ENCODE peak calls at places on chromosomes 4 and X, in five cellular contexts. One of them, this sample, is unnamed.

GRCh38 chr4:181897935-181898334 is 345.3 kb upstream of the TENM3 start:
- DNase-seq in AG04450: no peak
- DNase-seq in endothelial cell of umbilical vein: no peak
- DNase-seq in T-helper 1 cell: no peak
- DNase-seq in GM06990: no peak
- DNase-seq in this sample: peak; percentile 19

GRCh38 chr4:24607338-24607737 is 23.0 kb upstream of the DHX15 start:
- DNase-seq in AG04450: peak; percentile 24
- DNase-seq in endothelial cell of umbilical vein: no peak
- DNase-seq in T-helper 1 cell: no peak
- DNase-seq in GM06990: no peak
- DNase-seq in this sample: no peak

GRCh38 chr4:165383757-165384156 is 4.9 kb downstream of the CPE start:
- DNase-seq in AG04450: no peak
- DNase-seq in endothelial cell of umbilical vein: no peak
- DNase-seq in T-helper 1 cell: no peak
- DNase-seq in GM06990: no peak
- DNase-seq in this sample: no peak

GRCh38 chr4:24042094-24042493 is 152.2 kb upstream of the PPARGC1A start:
- DNase-seq in AG04450: peak; percentile 86
- DNase-seq in endothelial cell of umbilical vein: no peak
- DNase-seq in T-helper 1 cell: no peak
- DNase-seq in GM06990: no peak
- DNase-seq in this sample: no peak

GRCh38 chr4:73875401-73875800 is 6.2 kb downstream of the CXCL1 start:
- DNase-seq in AG04450: no peak
- DNase-seq in endothelial cell of umbilical vein: no peak
- DNase-seq in T-helper 1 cell: no peak
- DNase-seq in GM06990: no peak
- DNase-seq in this sample: no peak

GRCh38 chr4:105291920-105292319 is 145.2 kb downstream of the TET2 start:
- DNase-seq in AG04450: no peak
- DNase-seq in endothelial cell of umbilical vein: no peak
- DNase-seq in T-helper 1 cell: no peak
- DNase-seq in GM06990: no peak
- DNase-seq in this sample: no peak

GRCh38 chr4:129899849-129900248 is 803.9 kb downstream of the C4orf33 start:
- DNase-seq in AG04450: no peak
- DNase-seq in endothelial cell of umbilical vein: no peak
- DNase-seq in T-helper 1 cell: no peak
- DNase-seq in GM06990: no peak
- DNase-seq in this sample: no peak

GRCh38 chr4:8182858-8183725 is 16.0 kb upstream of the SH3TC1 start:
- DNase-seq in AG04450: no peak
- DNase-seq in endothelial cell of umbilical vein: peak; percentile 76
- DNase-seq in T-helper 1 cell: no peak
- DNase-seq in GM06990: no peak
- DNase-seq in this sample: peak; percentile 5

GRCh38 chrX:26783512-26784225 is 567.7 kb downstream of the MAGEB5 start:
- DNase-seq in AG04450: no peak
- DNase-seq in endothelial cell of umbilical vein: peak; percentile 87
- DNase-seq in T-helper 1 cell: peak; percentile 18
- DNase-seq in GM06990: no peak
- DNase-seq in this sample: peak; percentile 68

GRCh38 chr4:69759189-69759604 is 1.2 kb downstream of the SULT1B1 start:
- DNase-seq in AG04450: no peak
- DNase-seq in endothelial cell of umbilical vein: peak; percentile 80
- DNase-seq in T-helper 1 cell: peak; percentile 3
- DNase-seq in GM06990: no peak
- DNase-seq in this sample: no peak

GRCh38 chr4:183638436-183638835 is 20.5 kb downstream of the RWDD4 start:
- DNase-seq in AG04450: no peak
- DNase-seq in endothelial cell of umbilical vein: no peak
- DNase-seq in T-helper 1 cell: no peak
- DNase-seq in GM06990: no peak
- DNase-seq in this sample: no peak

GRCh38 chr4:58515206-58515605 is 1405.0 kb upstream of the IGFBP7 start:
- DNase-seq in AG04450: no peak
- DNase-seq in endothelial cell of umbilical vein: no peak
- DNase-seq in T-helper 1 cell: no peak
- DNase-seq in GM06990: no peak
- DNase-seq in this sample: no peak